ENCODE peak calls at places on chromosomes 16 and 17, in four cellular contexts. One of them, this sample, is unnamed.

GRCh38 chr16:5633845-5634440 is 536.3 kb upstream of the EEF2KMT start:
- DNase-seq in PC-3: peak; percentile 35
- DNase-seq in progenitor cell of endocrine pancreas: no peak
- DNase-seq in GM20000: peak; percentile 42
- DNase-seq in this sample: no peak

GRCh38 chr17:76537578-76538280 is at the start of gene CYGB:
- DNase-seq in PC-3: no peak
- DNase-seq in progenitor cell of endocrine pancreas: no peak
- DNase-seq in GM20000: no peak
- DNase-seq in this sample: no peak

GRCh38 chr16:3171855-3172593 is 16.0 kb upstream of the OR1F1 start:
- DNase-seq in PC-3: no peak
- DNase-seq in progenitor cell of endocrine pancreas: no peak
- DNase-seq in GM20000: no peak
- DNase-seq in this sample: no peak

GRCh38 chr17:82400830-82401229 is 17.3 kb upstream of the HEXD start:
- DNase-seq in PC-3: no peak
- DNase-seq in progenitor cell of endocrine pancreas: no peak
- DNase-seq in GM20000: peak; percentile 92
- DNase-seq in this sample: no peak

GRCh38 chr16:15450624-15451023 is 16.2 kb downstream of the BMERB1 start:
- DNase-seq in PC-3: no peak
- DNase-seq in progenitor cell of endocrine pancreas: no peak
- DNase-seq in GM20000: no peak
- DNase-seq in this sample: no peak

GRCh38 chr16:57628008-57628781 is at the start of gene ADGRG1:
- DNase-seq in PC-3: peak; percentile 92
- DNase-seq in progenitor cell of endocrine pancreas: no peak
- DNase-seq in GM20000: no peak
- DNase-seq in this sample: peak; percentile 56

GRCh38 chr17:55688057-55688456 is 34.6 kb downstream of the TMEM100 start:
- DNase-seq in PC-3: no peak
- DNase-seq in progenitor cell of endocrine pancreas: no peak
- DNase-seq in GM20000: no peak
- DNase-seq in this sample: no peak

GRCh38 chr17:382644-383533 is 30.3 kb upstream of the RPH3AL start:
- DNase-seq in PC-3: no peak
- DNase-seq in progenitor cell of endocrine pancreas: no peak
- DNase-seq in GM20000: no peak
- DNase-seq in this sample: peak; percentile 70

GRCh38 chr16:68973611-68974120 is 130.3 kb downstream of the TANGO6 start:
- DNase-seq in PC-3: no peak
- DNase-seq in progenitor cell of endocrine pancreas: no peak
- DNase-seq in GM20000: no peak
- DNase-seq in this sample: no peak

GRCh38 chr17:78238823-78239488 is 7.5 kb downstream of the TMEM235 start:
- DNase-seq in PC-3: no peak
- DNase-seq in progenitor cell of endocrine pancreas: no peak
- DNase-seq in GM20000: no peak
- DNase-seq in this sample: no peak

GRCh38 chr16:87742781-87743490 is 22.9 kb downstream of the KLHDC4 start:
- DNase-seq in PC-3: no peak
- DNase-seq in progenitor cell of endocrine pancreas: no peak
- DNase-seq in GM20000: no peak
- DNase-seq in this sample: no peak

GRCh38 chr17:73801455-73802100 is 157.3 kb upstream of the SDK2 start:
- DNase-seq in PC-3: no peak
- DNase-seq in progenitor cell of endocrine pancreas: no peak
- DNase-seq in GM20000: no peak
- DNase-seq in this sample: no peak

GRCh38 chr17:82859431-82860403 is 19.9 kb upstream of the ZNF750 start:
- DNase-seq in PC-3: peak; percentile 14
- DNase-seq in progenitor cell of endocrine pancreas: no peak
- DNase-seq in GM20000: peak; percentile 89
- DNase-seq in this sample: peak; percentile 14

GRCh38 chr17:14282700-14283099 is 18.2 kb upstream of the HS3ST3B1 start:
- DNase-seq in PC-3: no peak
- DNase-seq in progenitor cell of endocrine pancreas: no peak
- DNase-seq in GM20000: no peak
- DNase-seq in this sample: no peak

GRCh38 chr17:7587420-7587786 is 2.5 kb downstream of the SOX15 start:
- DNase-seq in PC-3: peak; percentile 16
- DNase-seq in progenitor cell of endocrine pancreas: no peak
- DNase-seq in GM20000: no peak
- DNase-seq in this sample: no peak

GRCh38 chr17:68288375-68288774 is 2.6 kb downstream of the SLC16A6 start:
- DNase-seq in PC-3: no peak
- DNase-seq in progenitor cell of endocrine pancreas: no peak
- DNase-seq in GM20000: peak; percentile 72
- DNase-seq in this sample: no peak

GRCh38 chr17:29042026-29042678 is 789 bp upstream of the PIPOX start:
- DNase-seq in PC-3: no peak
- DNase-seq in progenitor cell of endocrine pancreas: no peak
- DNase-seq in GM20000: no peak
- DNase-seq in this sample: no peak

DNA sequence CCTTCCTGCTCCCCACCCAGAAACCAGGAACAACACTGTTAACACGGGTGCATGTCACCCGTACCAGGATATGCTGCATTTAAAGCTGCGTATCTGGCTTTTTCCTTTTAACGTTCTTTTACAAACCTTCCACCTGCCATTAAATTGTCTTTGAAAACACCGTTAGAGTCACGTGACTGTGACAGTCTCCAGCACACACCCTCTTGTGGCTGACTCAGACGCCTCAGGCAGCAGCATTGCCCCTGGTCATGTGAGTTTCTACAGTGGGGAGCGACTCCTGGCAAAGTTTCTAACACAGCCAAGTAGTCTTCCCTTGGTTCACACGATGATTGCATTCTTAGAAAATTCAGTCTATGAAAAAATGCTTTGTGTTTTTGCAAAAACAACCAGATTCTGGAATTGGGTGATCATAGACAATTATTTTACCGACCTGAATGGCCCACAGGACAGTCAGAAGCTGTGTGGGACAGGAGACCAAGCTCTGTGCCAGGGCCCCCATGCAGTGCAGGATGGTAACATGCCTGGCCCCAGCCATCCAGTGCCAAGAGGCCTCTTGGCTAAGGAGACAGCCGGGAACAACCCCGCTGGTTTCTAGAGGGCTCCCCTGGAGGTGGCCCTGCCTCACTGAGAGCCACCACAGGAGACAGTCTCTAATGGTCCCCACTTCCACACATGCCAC is 199.1 kb downstream of the KATNIP start:
- DNase-seq in PC-3: peak; percentile 65
- DNase-seq in progenitor cell of endocrine pancreas: no peak
- DNase-seq in GM20000: peak; percentile 52
- DNase-seq in this sample: no peak
- TF ChIP-seq CTCF in PC-3: no peak
- TF ChIP-seq CTCF in progenitor cell of endocrine pancreas: peak; percentile 39
- TF ChIP-seq CTCF in GM20000: no peak
- TF ChIP-seq CTCF in this sample: peak; percentile 35

GRCh38 chr17:3602499-3602898 is 6.7 kb downstream of the TRPV1 start:
- DNase-seq in PC-3: no peak
- DNase-seq in progenitor cell of endocrine pancreas: no peak
- DNase-seq in GM20000: peak; percentile 43
- DNase-seq in this sample: no peak
- TF ChIP-seq CTCF in PC-3: peak; percentile 43
- TF ChIP-seq CTCF in progenitor cell of endocrine pancreas: peak; percentile 49
- TF ChIP-seq CTCF in GM20000: no peak
- TF ChIP-seq CTCF in this sample: peak; percentile 56

DNA sequence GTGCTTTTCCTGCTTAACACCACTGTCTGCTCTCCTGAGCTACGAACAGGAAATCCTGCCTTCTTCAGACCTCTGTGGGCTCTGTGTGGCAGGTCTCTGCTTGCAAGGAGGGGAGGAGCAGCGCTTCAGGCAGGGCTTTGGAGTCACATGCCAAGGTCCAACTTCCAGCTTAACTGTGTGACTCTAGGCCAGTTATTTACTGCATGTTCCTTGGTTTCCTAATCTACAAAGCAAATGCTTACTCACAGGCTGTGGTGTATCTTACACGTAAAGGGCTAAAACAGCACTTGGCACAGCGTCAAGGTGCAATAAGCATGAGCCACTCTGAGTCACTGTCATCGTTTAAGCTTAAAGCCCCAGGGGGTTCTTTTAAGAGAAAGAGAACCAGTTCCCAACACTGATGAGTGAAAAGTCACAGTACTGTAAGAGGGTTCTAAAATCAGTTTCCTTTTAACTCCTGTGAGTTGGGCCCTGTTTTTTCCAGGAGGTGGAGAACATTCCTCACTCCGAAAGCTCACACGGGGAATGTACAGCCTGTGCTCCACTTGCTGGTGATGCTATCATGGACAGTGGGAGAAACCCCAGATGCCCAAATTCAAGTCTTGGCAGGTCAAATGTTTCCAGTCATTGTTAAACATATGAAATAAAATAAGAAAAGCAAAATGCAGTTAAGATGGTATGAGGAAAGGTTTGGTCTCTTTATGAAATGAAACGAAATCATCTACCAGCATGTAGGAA is 54.1 kb upstream of the BCAR1 start:
- DNase-seq in PC-3: peak; percentile 98
- DNase-seq in progenitor cell of endocrine pancreas: no peak
- DNase-seq in GM20000: no peak
- DNase-seq in this sample: no peak
- TF ChIP-seq CTCF in PC-3: peak; percentile 26
- TF ChIP-seq CTCF in progenitor cell of endocrine pancreas: no peak
- TF ChIP-seq CTCF in GM20000: no peak
- TF ChIP-seq CTCF in this sample: no peak

GRCh38 chr16:73864868-73865267 is 431.7 kb upstream of the PSMD7 start:
- DNase-seq in PC-3: no peak
- DNase-seq in progenitor cell of endocrine pancreas: no peak
- DNase-seq in GM20000: no peak
- DNase-seq in this sample: no peak
- TF ChIP-seq CTCF in PC-3: no peak
- TF ChIP-seq CTCF in progenitor cell of endocrine pancreas: no peak
- TF ChIP-seq CTCF in GM20000: no peak
- TF ChIP-seq CTCF in this sample: no peak